ENCODE peak calls at places on chromosomes 2 and 18, in nine cellular contexts. One of them, this sample, is unnamed.

GRCh38 chr2:100104718-100105677 is 37.4 kb downstream of the AFF3 start:
- DNase-seq in progenitor cell of endocrine pancreas: peak
- DNase-seq in upper lobe of right lung: peak
- DNase-seq in HepG2: no peak
- DNase-seq in fibroblast of lung: peak
- DNase-seq in CD4-positive, alpha-beta T cell: no peak
- DNase-seq in neural crest cell: peak
- DNase-seq in astrocyte: no peak
- DNase-seq in endothelial cell: peak
- DNase-seq in this sample: peak

GRCh38 chr2:17747684-17748452 is 5.7 kb downstream of the SMC6 start:
- DNase-seq in progenitor cell of endocrine pancreas: no peak
- DNase-seq in astrocyte: peak
- DNase-seq in endothelial cell: no peak
- DNase-seq in CD4-positive, alpha-beta T cell: no peak
- DNase-seq in HepG2: no peak
- DNase-seq in neural crest cell: no peak
- DNase-seq in upper lobe of right lung: no peak
- DNase-seq in fibroblast of lung: no peak
- DNase-seq in this sample: no peak

GRCh38 chr2:149090706-149091105 is 52.2 kb downstream of the LYPD6B start:
- DNase-seq in endothelial cell: no peak
- DNase-seq in fibroblast of lung: no peak
- DNase-seq in neural crest cell: no peak
- DNase-seq in astrocyte: peak
- DNase-seq in CD4-positive, alpha-beta T cell: no peak
- DNase-seq in HepG2: no peak
- DNase-seq in progenitor cell of endocrine pancreas: no peak
- DNase-seq in upper lobe of right lung: no peak
- DNase-seq in this sample: no peak

GRCh38 chr18:25896178-25896780 is 194.1 kb downstream of the SS18 start:
- DNase-seq in endothelial cell: peak
- DNase-seq in HepG2: peak
- DNase-seq in neural crest cell: peak
- DNase-seq in astrocyte: peak
- DNase-seq in progenitor cell of endocrine pancreas: no peak
- DNase-seq in upper lobe of right lung: no peak
- DNase-seq in CD4-positive, alpha-beta T cell: no peak
- DNase-seq in fibroblast of lung: peak
- DNase-seq in this sample: peak

GRCh38 chr2:11867926-11868325 is 121.5 kb downstream of the LPIN1 start:
- DNase-seq in endothelial cell: no peak
- DNase-seq in CD4-positive, alpha-beta T cell: no peak
- DNase-seq in upper lobe of right lung: no peak
- DNase-seq in fibroblast of lung: no peak
- DNase-seq in HepG2: no peak
- DNase-seq in astrocyte: no peak
- DNase-seq in progenitor cell of endocrine pancreas: no peak
- DNase-seq in neural crest cell: no peak
- DNase-seq in this sample: no peak

GRCh38 chr2:13543550-13543949 is 826.8 kb downstream of the TRIB2 start:
- DNase-seq in progenitor cell of endocrine pancreas: no peak
- DNase-seq in HepG2: no peak
- DNase-seq in neural crest cell: no peak
- DNase-seq in fibroblast of lung: no peak
- DNase-seq in endothelial cell: no peak
- DNase-seq in astrocyte: no peak
- DNase-seq in CD4-positive, alpha-beta T cell: no peak
- DNase-seq in upper lobe of right lung: no peak
- DNase-seq in this sample: no peak

GRCh38 chr2:219254590-219255219 is 987 bp upstream of the TUBA4A start:
- DNase-seq in HepG2: no peak
- DNase-seq in neural crest cell: no peak
- DNase-seq in CD4-positive, alpha-beta T cell: no peak
- DNase-seq in fibroblast of lung: no peak
- DNase-seq in astrocyte: no peak
- DNase-seq in upper lobe of right lung: no peak
- DNase-seq in progenitor cell of endocrine pancreas: no peak
- DNase-seq in endothelial cell: no peak
- DNase-seq in this sample: no peak

GRCh38 chr2:95316466-95317122 is 19.4 kb downstream of the KCNIP3 start:
- DNase-seq in endothelial cell: no peak
- DNase-seq in astrocyte: peak
- DNase-seq in CD4-positive, alpha-beta T cell: no peak
- DNase-seq in upper lobe of right lung: no peak
- DNase-seq in HepG2: no peak
- DNase-seq in fibroblast of lung: peak
- DNase-seq in progenitor cell of endocrine pancreas: no peak
- DNase-seq in neural crest cell: no peak
- DNase-seq in this sample: no peak

GRCh38 chr2:127762846-127763245 is 48.1 kb downstream of the WDR33 start:
- DNase-seq in HepG2: no peak
- DNase-seq in astrocyte: peak
- DNase-seq in progenitor cell of endocrine pancreas: no peak
- DNase-seq in endothelial cell: no peak
- DNase-seq in neural crest cell: no peak
- DNase-seq in CD4-positive, alpha-beta T cell: no peak
- DNase-seq in fibroblast of lung: no peak
- DNase-seq in upper lobe of right lung: no peak
- DNase-seq in this sample: no peak

GRCh38 chr18:75247041-75247551 is 36.5 kb downstream of the TSHZ1 start:
- DNase-seq in fibroblast of lung: peak
- DNase-seq in astrocyte: peak
- DNase-seq in progenitor cell of endocrine pancreas: no peak
- DNase-seq in HepG2: no peak
- DNase-seq in upper lobe of right lung: no peak
- DNase-seq in neural crest cell: no peak
- DNase-seq in endothelial cell: no peak
- DNase-seq in CD4-positive, alpha-beta T cell: no peak
- DNase-seq in this sample: no peak

GRCh38 chr18:7728297-7728696 is 161.2 kb downstream of the PTPRM start:
- DNase-seq in neural crest cell: no peak
- DNase-seq in HepG2: no peak
- DNase-seq in CD4-positive, alpha-beta T cell: no peak
- DNase-seq in progenitor cell of endocrine pancreas: no peak
- DNase-seq in upper lobe of right lung: no peak
- DNase-seq in astrocyte: no peak
- DNase-seq in endothelial cell: no peak
- DNase-seq in fibroblast of lung: no peak
- DNase-seq in this sample: no peak

GRCh38 chr2:195363496-195363895 is 293.5 kb upstream of the SLC39A10 start:
- DNase-seq in progenitor cell of endocrine pancreas: no peak
- DNase-seq in neural crest cell: no peak
- DNase-seq in endothelial cell: no peak
- DNase-seq in upper lobe of right lung: no peak
- DNase-seq in HepG2: no peak
- DNase-seq in astrocyte: peak
- DNase-seq in CD4-positive, alpha-beta T cell: no peak
- DNase-seq in fibroblast of lung: peak
- DNase-seq in this sample: no peak

GRCh38 chr2:62724886-62725711 is 19.6 kb downstream of the EHBP1 start:
- DNase-seq in HepG2: no peak
- DNase-seq in fibroblast of lung: no peak
- DNase-seq in endothelial cell: peak
- DNase-seq in upper lobe of right lung: no peak
- DNase-seq in CD4-positive, alpha-beta T cell: peak
- DNase-seq in progenitor cell of endocrine pancreas: no peak
- DNase-seq in astrocyte: no peak
- DNase-seq in neural crest cell: no peak
- DNase-seq in this sample: peak

GRCh38 chr2:221850076-221850475 is 278.0 kb upstream of the EPHA4 start:
- DNase-seq in progenitor cell of endocrine pancreas: no peak
- DNase-seq in endothelial cell: no peak
- DNase-seq in upper lobe of right lung: no peak
- DNase-seq in fibroblast of lung: no peak
- DNase-seq in astrocyte: peak
- DNase-seq in neural crest cell: no peak
- DNase-seq in HepG2: no peak
- DNase-seq in CD4-positive, alpha-beta T cell: no peak
- DNase-seq in this sample: no peak

DNA sequence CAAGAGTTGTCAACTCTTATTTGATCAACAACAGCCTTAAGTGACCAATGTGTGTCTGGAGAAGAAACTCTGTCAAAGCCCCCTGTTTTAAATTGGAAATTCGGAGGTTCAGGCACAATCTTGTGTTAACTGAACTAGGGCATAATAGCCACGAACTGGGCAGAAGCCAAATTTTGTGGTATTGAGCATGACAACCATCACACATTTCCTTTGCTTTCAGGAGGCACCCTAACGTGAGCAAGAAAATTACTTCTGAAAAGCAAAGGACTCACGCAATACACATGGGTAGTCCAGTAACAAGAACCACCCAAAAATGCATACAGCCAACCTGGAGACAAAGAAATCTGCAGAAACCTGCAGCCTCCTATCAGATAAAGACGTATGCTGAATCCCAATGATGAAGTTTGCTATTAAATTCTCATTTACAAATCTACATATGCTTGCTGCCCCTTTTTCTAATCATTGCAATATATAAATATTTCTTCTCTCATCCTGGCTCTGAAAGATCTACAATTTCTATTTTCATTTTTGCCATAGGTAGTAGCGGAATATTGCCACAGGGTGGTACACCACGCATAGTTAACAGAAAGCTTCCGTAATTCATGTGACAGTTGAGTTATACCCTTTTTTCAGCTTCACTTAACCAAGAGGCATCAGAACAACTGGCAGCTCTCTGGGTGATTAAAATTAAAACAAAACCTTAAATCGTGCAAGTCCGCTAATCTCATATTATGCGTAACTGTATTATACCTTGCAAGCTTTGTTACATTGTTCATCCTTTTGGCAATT is 495.8 kb downstream of the NRXN1 start:
- DNase-seq in HepG2: peak
- DNase-seq in neural crest cell: peak
- DNase-seq in endothelial cell: peak
- DNase-seq in CD4-positive, alpha-beta T cell: no peak
- DNase-seq in upper lobe of right lung: no peak
- DNase-seq in astrocyte: peak
- DNase-seq in progenitor cell of endocrine pancreas: no peak
- DNase-seq in fibroblast of lung: peak
- DNase-seq in this sample: peak
- TF ChIP-seq CTCF in HepG2: peak
- TF ChIP-seq CTCF in neural crest cell: peak
- TF ChIP-seq CTCF in endothelial cell: peak
- TF ChIP-seq CTCF in CD4-positive, alpha-beta T cell: no peak
- TF ChIP-seq CTCF in upper lobe of right lung: no peak
- TF ChIP-seq CTCF in astrocyte: peak
- TF ChIP-seq CTCF in progenitor cell of endocrine pancreas: peak
- TF ChIP-seq CTCF in fibroblast of lung: no peak
- TF ChIP-seq CTCF in this sample: peak

DNA sequence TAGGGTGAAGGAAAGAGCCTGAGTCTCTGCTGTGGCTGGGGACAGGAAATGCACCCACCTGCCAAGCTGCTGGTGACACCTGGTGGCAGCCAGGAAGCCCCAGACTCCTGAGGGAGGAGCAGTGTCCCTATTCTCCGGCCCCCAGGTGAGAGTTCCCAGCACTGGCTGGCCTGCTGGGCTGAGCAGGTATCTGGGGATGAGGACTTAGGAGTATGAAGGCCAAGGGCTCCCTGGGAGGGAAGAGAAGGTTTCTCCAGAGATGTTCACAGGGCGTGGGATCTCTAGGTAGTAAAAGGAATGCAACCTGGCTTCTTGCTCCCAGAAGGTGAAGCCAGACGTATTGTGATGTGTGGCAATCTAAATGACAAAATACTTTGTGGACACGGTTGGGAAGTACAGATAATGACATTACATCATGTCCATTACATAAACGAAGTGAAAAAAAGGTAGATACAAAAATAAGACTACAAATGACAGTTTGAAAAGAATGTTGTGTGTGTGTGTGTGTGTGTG is 75.8 kb upstream of the SLC1A4 start:
- DNase-seq in fibroblast of lung: no peak
- DNase-seq in endothelial cell: no peak
- DNase-seq in neural crest cell: no peak
- DNase-seq in upper lobe of right lung: no peak
- DNase-seq in progenitor cell of endocrine pancreas: peak
- DNase-seq in CD4-positive, alpha-beta T cell: no peak
- DNase-seq in HepG2: peak
- DNase-seq in astrocyte: no peak
- DNase-seq in this sample: peak
- TF ChIP-seq CTCF in fibroblast of lung: no peak
- TF ChIP-seq CTCF in endothelial cell: no peak
- TF ChIP-seq CTCF in neural crest cell: peak
- TF ChIP-seq CTCF in upper lobe of right lung: peak
- TF ChIP-seq CTCF in progenitor cell of endocrine pancreas: peak
- TF ChIP-seq CTCF in CD4-positive, alpha-beta T cell: peak
- TF ChIP-seq CTCF in HepG2: peak
- TF ChIP-seq CTCF in astrocyte: no peak
- TF ChIP-seq CTCF in this sample: peak

GRCh38 chr2:113962692-113963480 is 73.0 kb downstream of the ACTR3 start:
- DNase-seq in HepG2: no peak
- DNase-seq in CD4-positive, alpha-beta T cell: no peak
- DNase-seq in upper lobe of right lung: no peak
- DNase-seq in endothelial cell: no peak
- DNase-seq in progenitor cell of endocrine pancreas: no peak
- DNase-seq in astrocyte: peak
- DNase-seq in fibroblast of lung: peak
- DNase-seq in neural crest cell: no peak
- DNase-seq in this sample: no peak

GRCh38 chr2:113964436-113964835 is 74.5 kb downstream of the ACTR3 start:
- DNase-seq in astrocyte: no peak
- DNase-seq in fibroblast of lung: no peak
- DNase-seq in HepG2: no peak
- DNase-seq in progenitor cell of endocrine pancreas: no peak
- DNase-seq in upper lobe of right lung: no peak
- DNase-seq in endothelial cell: no peak
- DNase-seq in CD4-positive, alpha-beta T cell: no peak
- DNase-seq in neural crest cell: no peak
- DNase-seq in this sample: no peak

GRCh38 chr2:113965228-113965627 is 75.3 kb downstream of the ACTR3 start:
- DNase-seq in CD4-positive, alpha-beta T cell: no peak
- DNase-seq in neural crest cell: no peak
- DNase-seq in astrocyte: no peak
- DNase-seq in HepG2: no peak
- DNase-seq in progenitor cell of endocrine pancreas: no peak
- DNase-seq in endothelial cell: no peak
- DNase-seq in upper lobe of right lung: no peak
- DNase-seq in fibroblast of lung: no peak
- DNase-seq in this sample: no peak

GRCh38 chr2:113965644-113966043 is 75.8 kb downstream of the ACTR3 start:
- DNase-seq in endothelial cell: peak
- DNase-seq in HepG2: peak
- DNase-seq in progenitor cell of endocrine pancreas: no peak
- DNase-seq in neural crest cell: peak
- DNase-seq in upper lobe of right lung: no peak
- DNase-seq in CD4-positive, alpha-beta T cell: no peak
- DNase-seq in fibroblast of lung: peak
- DNase-seq in astrocyte: peak
- DNase-seq in this sample: peak

GRCh38 chr2:113963965-113964364 is 74.1 kb downstream of the ACTR3 start:
- DNase-seq in neural crest cell: no peak
- DNase-seq in endothelial cell: no peak
- DNase-seq in upper lobe of right lung: no peak
- DNase-seq in CD4-positive, alpha-beta T cell: no peak
- DNase-seq in astrocyte: no peak
- DNase-seq in HepG2: no peak
- DNase-seq in fibroblast of lung: no peak
- DNase-seq in progenitor cell of endocrine pancreas: no peak
- DNase-seq in this sample: no peak
- TF ChIP-seq CTCF in neural crest cell: no peak
- TF ChIP-seq CTCF in endothelial cell: no peak
- TF ChIP-seq CTCF in upper lobe of right lung: no peak
- TF ChIP-seq CTCF in CD4-positive, alpha-beta T cell: no peak
- TF ChIP-seq CTCF in astrocyte: no peak
- TF ChIP-seq CTCF in HepG2: no peak
- TF ChIP-seq CTCF in fibroblast of lung: no peak
- TF ChIP-seq CTCF in progenitor cell of endocrine pancreas: no peak
- TF ChIP-seq CTCF in this sample: no peak

GRCh38 chr18:57835904-57836303 is 32.8 kb upstream of the ATP8B1 start:
- DNase-seq in HepG2: no peak
- DNase-seq in astrocyte: no peak
- DNase-seq in CD4-positive, alpha-beta T cell: no peak
- DNase-seq in progenitor cell of endocrine pancreas: no peak
- DNase-seq in endothelial cell: no peak
- DNase-seq in fibroblast of lung: no peak
- DNase-seq in neural crest cell: no peak
- DNase-seq in upper lobe of right lung: no peak
- DNase-seq in this sample: no peak
- TF ChIP-seq CTCF in HepG2: no peak
- TF ChIP-seq CTCF in astrocyte: no peak
- TF ChIP-seq CTCF in CD4-positive, alpha-beta T cell: no peak
- TF ChIP-seq CTCF in progenitor cell of endocrine pancreas: no peak
- TF ChIP-seq CTCF in endothelial cell: no peak
- TF ChIP-seq CTCF in fibroblast of lung: no peak
- TF ChIP-seq CTCF in neural crest cell: no peak
- TF ChIP-seq CTCF in upper lobe of right lung: no peak
- TF ChIP-seq CTCF in this sample: no peak